ENCODE peak calls at places on chromosomes 3 and 15, in eight cellular contexts. X is sigmoid colon; E is colonic mucosa; B is CD8-positive, alpha-beta memory T cell; J is pancreas; O is CD4-positive, alpha-beta memory T cell; R is mesendoderm; S is body of pancreas. U is an unnamed sample.
A peak's percentile ranks its signal among the peaks of the same experiment; 100 is the strongest.

GRCh38 chr3:57076422-57076951 is 16.0 kb downstream of the SPATA12 start:
- DNase-seq in R (no peak), B (no peak), O (no peak), X (no peak), J (no peak), E (no peak), S (no peak), U (no peak)

GRCh38 chr3:171459130-171459941 is 869 bp downstream of the TNIK start:
- DNase-seq in E (peak; percentile 78), J (peak; percentile 46), B (peak; percentile 50), R (peak; percentile 72), X (peak; percentile 71), O (peak; percentile 62), S (peak; percentile 63), U (peak; percentile 27)

GRCh38 chr15:78177447-78177873 is 28.3 kb downstream of the IDH3A start:
- DNase-seq in E (peak; percentile 56), R (peak; percentile 64), B (no peak), J (peak; percentile 51), O (no peak), S (peak; percentile 70), X (no peak), U (no peak)

GRCh38 chr15:52734329-52734728 is 55.1 kb upstream of the ATOSA start:
- DNase-seq in B (no peak), O (no peak), E (no peak), S (no peak), J (no peak), X (no peak), R (no peak), U (no peak)

GRCh38 chr3:4309476-4310121 is 6.4 kb downstream of the SETMAR start:
- DNase-seq in X (no peak), J (no peak), B (no peak), E (no peak), S (no peak), R (no peak), O (no peak), U (no peak)

GRCh38 chr15:29087521-29088285 is 181.9 kb downstream of the NSMCE3 start:
- DNase-seq in S (no peak), J (no peak), X (peak; percentile 33), O (no peak), R (no peak), E (no peak), B (no peak), U (no peak)

GRCh38 chr3:4597204-4597985 is 104.2 kb downstream of the ITPR1 start:
- DNase-seq in X (no peak), O (no peak), S (no peak), R (no peak), J (no peak), E (no peak), B (no peak), U (no peak)

GRCh38 chr3:188975612-188976314 is 196.0 kb upstream of the TPRG1 start:
- DNase-seq in X (no peak), S (no peak), R (no peak), E (no peak), J (no peak), O (no peak), B (no peak), U (no peak)

GRCh38 chr3:106582151-106582550 is 713.3 kb upstream of the CBLB start:
- DNase-seq in X (no peak), J (no peak), R (no peak), B (no peak), E (no peak), O (no peak), S (no peak), U (no peak)

GRCh38 chr3:30752961-30753360 is 141.5 kb downstream of the GADL1 start:
- DNase-seq in B (no peak), J (no peak), E (peak; percentile 64), O (no peak), S (peak; percentile 36), R (no peak), X (no peak), U (no peak)

GRCh38 chr3:123843668-123844067 is 40.5 kb downstream of the MYLK start:
- DNase-seq in O (no peak), S (no peak), J (no peak), B (no peak), R (peak; percentile 85), E (no peak), X (no peak), U (no peak)

GRCh38 chr3:187186801-187187421 is 10.4 kb upstream of the RTP1 start:
- DNase-seq in E (peak; percentile 22), O (no peak), B (no peak), R (peak; percentile 71), X (peak; percentile 86), J (peak; percentile 29), S (no peak), U (no peak)

GRCh38 chr15:48962662-48963523 is 826 bp downstream of the SHC4 start:
- DNase-seq in E (no peak), B (no peak), J (no peak), R (peak; percentile 49), X (peak; percentile 70), O (no peak), S (peak; percentile 50), U (peak; percentile 29)

GRCh38 chr3:188067932-188068331 is 86.0 kb upstream of the LPP start:
- DNase-seq in B (no peak), R (no peak), S (no peak), E (no peak), O (no peak), X (no peak), J (no peak), U (no peak)

GRCh38 chr3:50333744-50334328 is 5.8 kb upstream of the TUSC2 start:
- DNase-seq in J (no peak), X (no peak), S (no peak), E (no peak), R (peak; percentile 37), O (no peak), B (no peak), U (no peak)

GRCh38 chr15:51884517-51885236 is 55.2 kb downstream of the TMOD3 start:
- DNase-seq in R (no peak), S (no peak), B (no peak), J (no peak), E (no peak), O (no peak), X (no peak), U (no peak)

GRCh38 chr3:53545365-53546031 is 51.1 kb downstream of the CACNA1D start:
- DNase-seq in B (no peak), J (no peak), O (no peak), R (no peak), E (no peak), X (no peak), S (no peak), U (no peak)

GRCh38 chr15:82880704-82881103 is 71.3 kb downstream of the WHAMM start:
- DNase-seq in O (no peak), R (no peak), E (no peak), S (no peak), B (no peak), X (no peak), J (no peak), U (no peak)

DNA sequence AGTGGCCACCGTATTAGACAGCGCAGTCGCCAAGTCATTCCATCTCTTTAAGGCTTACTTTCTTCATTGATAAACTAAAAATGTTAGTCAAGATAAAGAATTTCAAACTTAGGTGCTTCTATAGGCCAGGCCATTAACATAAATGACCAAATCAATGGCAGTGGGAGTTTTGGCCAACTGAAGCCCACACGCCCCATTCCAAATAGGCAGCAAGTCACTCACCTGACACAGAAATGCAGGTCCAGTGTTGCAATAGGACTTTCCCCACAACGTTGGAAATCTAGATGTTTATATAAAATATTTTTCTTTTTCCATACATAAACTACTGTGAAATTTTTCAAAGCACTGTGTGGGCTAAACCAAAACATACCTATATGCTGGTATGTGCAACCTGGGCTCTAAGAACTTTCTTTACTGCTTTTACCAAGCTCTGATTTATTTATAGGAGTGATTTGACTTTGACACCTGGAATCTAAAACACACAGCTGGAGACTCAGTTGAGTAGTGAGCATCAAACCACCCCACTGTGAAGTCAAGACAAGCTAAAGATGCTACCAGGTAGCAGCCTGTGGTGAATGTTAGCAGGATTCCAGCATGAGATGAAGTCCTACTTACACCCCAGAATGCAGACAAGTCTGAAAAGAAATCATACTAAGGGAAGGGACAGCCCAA is 15.1 kb downstream of the GOLIM4 start:
- DNase-seq in E (no peak), S (no peak), X (no peak), B (no peak), R (peak; percentile 31), O (no peak), J (no peak), U (no peak)
- H3K27ac ChIP-seq in E (no peak overlapping the region), S (no peak overlapping the region), X (no peak overlapping the region), B (no peak overlapping the region), R (no peak overlapping the region), O (no peak overlapping the region), J (no peak overlapping the region), U (no peak overlapping the region)

GRCh38 chr3:125140011-125140813 is 72.3 kb downstream of the SLC12A8 start:
- DNase-seq in B (no peak), X (no peak), S (no peak), R (no peak), O (no peak), J (no peak), E (no peak), U (no peak)
- H3K4me1 ChIP-seq in B (peaks cover 25% of the 10 kb centered on the region), X (peaks cover 20% of the 10 kb centered on the region), S (peaks cover 11% of the 10 kb centered on the region), R (peaks cover 23% of the 10 kb centered on the region), O (peaks cover 21% of the 10 kb centered on the region), J (no peaks in the 10 kb centered on the region), E (no peaks in the 10 kb centered on the region), U (peaks cover 11% of the 10 kb centered on the region)

GRCh38 chr3:99901200-99901926 is 83.7 kb downstream of the CMSS1 start:
- DNase-seq in R (no peak), J (no peak), E (no peak), S (no peak), O (no peak), X (no peak), B (no peak), U (no peak)
- H3K27ac ChIP-seq in R (no peak overlapping the region), J (peak overlapping the region; percentile 60), E (peak overlapping the region; percentile 18), S (peak overlapping the region; percentile 52), O (no peak overlapping the region), X (no peak overlapping the region), B (no peak overlapping the region), U (no peak overlapping the region)

GRCh38 chr3:15387171-15387581 is 40.2 kb downstream of the METTL6 start:
- DNase-seq in J (no peak), R (no peak), O (no peak), E (no peak), S (no peak), X (no peak), B (no peak), U (no peak)
- H3K4me1 ChIP-seq in J (no peaks in the 10 kb centered on the region), R (no peaks in the 10 kb centered on the region), O (no peaks in the 10 kb centered on the region), E (no peaks in the 10 kb centered on the region), S (no peaks in the 10 kb centered on the region), X (no peaks in the 10 kb centered on the region), B (no peaks in the 10 kb centered on the region), U (peaks cover 2% of the 10 kb centered on the region)

U was measured in ovary.